ENCODE peak calls at places on chromosomes 7 and 10, in six cellular contexts. One of them, this sample, is unnamed.

GRCh38 chr7:139535252-139535651 is 11.8 kb downstream of the CLEC2L start:
- DNase-seq in left ventricle myocardium inferior: no peak
- DNase-seq in WERI-Rb-1: no peak
- DNase-seq in prostate gland: no peak
- DNase-seq in Calu3: no peak
- DNase-seq in fibroblast of pulmonary artery: no peak
- DNase-seq in this sample: no peak

GRCh38 chr10:26215923-26216576 is 524 bp upstream of the GAD2 start:
- DNase-seq in left ventricle myocardium inferior: no peak
- DNase-seq in WERI-Rb-1: peak
- DNase-seq in prostate gland: no peak
- DNase-seq in Calu3: peak
- DNase-seq in fibroblast of pulmonary artery: peak
- DNase-seq in this sample: no peak

GRCh38 chr10:70357447-70358035 is 24.9 kb downstream of the LRRC20 start:
- DNase-seq in prostate gland: no peak
- DNase-seq in Calu3: no peak
- DNase-seq in WERI-Rb-1: no peak
- DNase-seq in fibroblast of pulmonary artery: no peak
- DNase-seq in left ventricle myocardium inferior: no peak
- DNase-seq in this sample: no peak

GRCh38 chr10:84607523-84607922 is 279.1 kb downstream of the CCSER2 start:
- DNase-seq in left ventricle myocardium inferior: no peak
- DNase-seq in WERI-Rb-1: no peak
- DNase-seq in prostate gland: no peak
- DNase-seq in Calu3: no peak
- DNase-seq in fibroblast of pulmonary artery: no peak
- DNase-seq in this sample: no peak

GRCh38 chr10:44952779-44953231 is 6.8 kb upstream of the RASSF4 start:
- DNase-seq in fibroblast of pulmonary artery: no peak
- DNase-seq in prostate gland: no peak
- DNase-seq in left ventricle myocardium inferior: no peak
- DNase-seq in WERI-Rb-1: no peak
- DNase-seq in Calu3: no peak
- DNase-seq in this sample: peak

GRCh38 chr7:142711722-142712616 is 37.3 kb upstream of the PRSS1 start:
- DNase-seq in Calu3: peak
- DNase-seq in WERI-Rb-1: peak
- DNase-seq in left ventricle myocardium inferior: no peak
- DNase-seq in fibroblast of pulmonary artery: peak
- DNase-seq in prostate gland: no peak
- DNase-seq in this sample: no peak

GRCh38 chr7:20310963-20311742 is 19.5 kb upstream of the ITGB8 start:
- DNase-seq in fibroblast of pulmonary artery: peak
- DNase-seq in WERI-Rb-1: no peak
- DNase-seq in Calu3: peak
- DNase-seq in prostate gland: no peak
- DNase-seq in left ventricle myocardium inferior: no peak
- DNase-seq in this sample: no peak

GRCh38 chr7:93968911-93969620 is 35.1 kb downstream of the BET1 start:
- DNase-seq in WERI-Rb-1: no peak
- DNase-seq in Calu3: no peak
- DNase-seq in fibroblast of pulmonary artery: no peak
- DNase-seq in prostate gland: no peak
- DNase-seq in left ventricle myocardium inferior: no peak
- DNase-seq in this sample: no peak

GRCh38 chr7:81470084-81470723 is 299.6 kb downstream of the HGF start:
- DNase-seq in left ventricle myocardium inferior: peak
- DNase-seq in prostate gland: peak
- DNase-seq in fibroblast of pulmonary artery: peak
- DNase-seq in WERI-Rb-1: peak
- DNase-seq in Calu3: peak
- DNase-seq in this sample: peak

GRCh38 chr10:6224781-6225180 is 22.0 kb downstream of the PFKFB3 start:
- DNase-seq in WERI-Rb-1: no peak
- DNase-seq in Calu3: no peak
- DNase-seq in left ventricle myocardium inferior: no peak
- DNase-seq in fibroblast of pulmonary artery: no peak
- DNase-seq in prostate gland: no peak
- DNase-seq in this sample: no peak

GRCh38 chr7:159031750-159032149 is 112.9 kb downstream of the VIPR2 start:
- DNase-seq in WERI-Rb-1: no peak
- DNase-seq in left ventricle myocardium inferior: no peak
- DNase-seq in Calu3: no peak
- DNase-seq in fibroblast of pulmonary artery: no peak
- DNase-seq in prostate gland: no peak
- DNase-seq in this sample: no peak

GRCh38 chr10:79054203-79055099 is 14.3 kb upstream of the ZMIZ1 start:
- DNase-seq in WERI-Rb-1: no peak
- DNase-seq in prostate gland: peak
- DNase-seq in left ventricle myocardium inferior: peak
- DNase-seq in Calu3: no peak
- DNase-seq in fibroblast of pulmonary artery: no peak
- DNase-seq in this sample: peak

GRCh38 chr10:5343092-5343491 is 21.7 kb upstream of the UCN3 start:
- DNase-seq in left ventricle myocardium inferior: no peak
- DNase-seq in Calu3: no peak
- DNase-seq in WERI-Rb-1: no peak
- DNase-seq in prostate gland: no peak
- DNase-seq in fibroblast of pulmonary artery: no peak
- DNase-seq in this sample: no peak

GRCh38 chr10:43623351-43623750 is 17.1 kb downstream of the ZNF485 start:
- DNase-seq in WERI-Rb-1: no peak
- DNase-seq in fibroblast of pulmonary artery: peak
- DNase-seq in left ventricle myocardium inferior: no peak
- DNase-seq in prostate gland: no peak
- DNase-seq in Calu3: no peak
- DNase-seq in this sample: no peak

GRCh38 chr7:84800846-84801245 is 386.0 kb downstream of the SEMA3D start:
- DNase-seq in fibroblast of pulmonary artery: no peak
- DNase-seq in left ventricle myocardium inferior: no peak
- DNase-seq in Calu3: no peak
- DNase-seq in WERI-Rb-1: no peak
- DNase-seq in prostate gland: no peak
- DNase-seq in this sample: no peak

GRCh38 chr7:139901411-139901810 is 72.3 kb downstream of the TBXAS1 start:
- DNase-seq in left ventricle myocardium inferior: no peak
- DNase-seq in Calu3: no peak
- DNase-seq in prostate gland: no peak
- DNase-seq in fibroblast of pulmonary artery: no peak
- DNase-seq in WERI-Rb-1: no peak
- DNase-seq in this sample: no peak

GRCh38 chr7:1227814-1228534 is 4.7 kb upstream of the UNCX start:
- DNase-seq in Calu3: no peak
- DNase-seq in prostate gland: no peak
- DNase-seq in left ventricle myocardium inferior: no peak
- DNase-seq in fibroblast of pulmonary artery: no peak
- DNase-seq in WERI-Rb-1: no peak
- DNase-seq in this sample: no peak

GRCh38 chr7:128889121-128889520 is 21.4 kb downstream of the KCP start:
- DNase-seq in WERI-Rb-1: no peak
- DNase-seq in prostate gland: no peak
- DNase-seq in Calu3: no peak
- DNase-seq in fibroblast of pulmonary artery: no peak
- DNase-seq in left ventricle myocardium inferior: no peak
- DNase-seq in this sample: no peak

GRCh38 chr10:61819208-61819607 is 82.3 kb upstream of the ARID5B start:
- DNase-seq in WERI-Rb-1: no peak
- DNase-seq in left ventricle myocardium inferior: no peak
- DNase-seq in Calu3: peak
- DNase-seq in prostate gland: no peak
- DNase-seq in fibroblast of pulmonary artery: no peak
- DNase-seq in this sample: no peak

GRCh38 chr10:84191106-84191505 is 3.2 kb upstream of the CDHR1 start:
- DNase-seq in fibroblast of pulmonary artery: no peak
- DNase-seq in WERI-Rb-1: no peak
- DNase-seq in prostate gland: no peak
- DNase-seq in Calu3: no peak
- DNase-seq in left ventricle myocardium inferior: no peak
- DNase-seq in this sample: no peak

GRCh38 chr10:92074126-92074887 is 150.7 kb downstream of the BTAF1 start:
- DNase-seq in Calu3: no peak
- DNase-seq in prostate gland: no peak
- DNase-seq in left ventricle myocardium inferior: no peak
- DNase-seq in WERI-Rb-1: no peak
- DNase-seq in fibroblast of pulmonary artery: peak
- DNase-seq in this sample: no peak

GRCh38 chr7:45881759-45882464 is 6.4 kb upstream of the IGFBP1 start:
- DNase-seq in left ventricle myocardium inferior: no peak
- DNase-seq in prostate gland: no peak
- DNase-seq in WERI-Rb-1: no peak
- DNase-seq in Calu3: no peak
- DNase-seq in fibroblast of pulmonary artery: peak
- DNase-seq in this sample: no peak

GRCh38 chr10:117884088-117884487 is 162.7 kb downstream of the RAB11FIP2 start:
- DNase-seq in left ventricle myocardium inferior: no peak
- DNase-seq in prostate gland: no peak
- DNase-seq in WERI-Rb-1: no peak
- DNase-seq in fibroblast of pulmonary artery: no peak
- DNase-seq in Calu3: no peak
- DNase-seq in this sample: no peak

GRCh38 chr10:81414038-81414437 is 461.0 kb upstream of the NRG3 start:
- DNase-seq in left ventricle myocardium inferior: no peak
- DNase-seq in prostate gland: no peak
- DNase-seq in WERI-Rb-1: peak
- DNase-seq in fibroblast of pulmonary artery: no peak
- DNase-seq in Calu3: peak
- DNase-seq in this sample: peak

GRCh38 chr7:108650487-108650886 is 80.8 kb downstream of the DNAJB9 start:
- DNase-seq in WERI-Rb-1: no peak
- DNase-seq in prostate gland: no peak
- DNase-seq in fibroblast of pulmonary artery: peak
- DNase-seq in left ventricle myocardium inferior: no peak
- DNase-seq in Calu3: no peak
- DNase-seq in this sample: no peak

GRCh38 chr7:68529221-68529620 is 1069.1 kb upstream of the AUTS2 start:
- DNase-seq in Calu3: no peak
- DNase-seq in prostate gland: no peak
- DNase-seq in fibroblast of pulmonary artery: peak
- DNase-seq in WERI-Rb-1: no peak
- DNase-seq in left ventricle myocardium inferior: no peak
- DNase-seq in this sample: no peak

GRCh38 chr10:94850766-94851165 is 87.7 kb upstream of the CYP2C9 start:
- DNase-seq in Calu3: no peak
- DNase-seq in left ventricle myocardium inferior: no peak
- DNase-seq in fibroblast of pulmonary artery: no peak
- DNase-seq in WERI-Rb-1: no peak
- DNase-seq in prostate gland: no peak
- DNase-seq in this sample: no peak

GRCh38 chr7:150728011-150728410 is 9.2 kb upstream of the GIMAP5 start:
- DNase-seq in left ventricle myocardium inferior: no peak
- DNase-seq in Calu3: no peak
- DNase-seq in WERI-Rb-1: no peak
- DNase-seq in fibroblast of pulmonary artery: no peak
- DNase-seq in prostate gland: no peak
- DNase-seq in this sample: no peak

GRCh38 chr7:129144095-129144833 is at the start of gene TSPAN33:
- DNase-seq in Calu3: peak
- DNase-seq in fibroblast of pulmonary artery: peak
- DNase-seq in prostate gland: peak
- DNase-seq in left ventricle myocardium inferior: peak
- DNase-seq in WERI-Rb-1: peak
- DNase-seq in this sample: peak

GRCh38 chr7:49030221-49030620 is 105.9 kb downstream of the CDC14C start:
- DNase-seq in left ventricle myocardium inferior: no peak
- DNase-seq in prostate gland: no peak
- DNase-seq in Calu3: no peak
- DNase-seq in fibroblast of pulmonary artery: no peak
- DNase-seq in WERI-Rb-1: no peak
- DNase-seq in this sample: no peak

GRCh38 chr7:25725483-25725882 is 426.5 kb upstream of the NFE2L3 start:
- DNase-seq in WERI-Rb-1: no peak
- DNase-seq in prostate gland: no peak
- DNase-seq in Calu3: no peak
- DNase-seq in fibroblast of pulmonary artery: no peak
- DNase-seq in left ventricle myocardium inferior: no peak
- DNase-seq in this sample: no peak

GRCh38 chr10:125977206-125977605 is 80.8 kb downstream of the FANK1 start:
- DNase-seq in left ventricle myocardium inferior: no peak
- DNase-seq in fibroblast of pulmonary artery: no peak
- DNase-seq in Calu3: no peak
- DNase-seq in prostate gland: no peak
- DNase-seq in WERI-Rb-1: no peak
- DNase-seq in this sample: no peak
- TF ChIP-seq CTCF in left ventricle myocardium inferior: no peak
- TF ChIP-seq CTCF in fibroblast of pulmonary artery: peak
- TF ChIP-seq CTCF in Calu3: no peak
- TF ChIP-seq CTCF in prostate gland: no peak
- TF ChIP-seq CTCF in WERI-Rb-1: peak
- TF ChIP-seq CTCF in this sample: no peak

GRCh38 chr10:103781329-103782061 is 73.9 kb downstream of the SH3PXD2A start:
- DNase-seq in Calu3: no peak
- DNase-seq in WERI-Rb-1: peak
- DNase-seq in fibroblast of pulmonary artery: peak
- DNase-seq in left ventricle myocardium inferior: no peak
- DNase-seq in prostate gland: no peak
- DNase-seq in this sample: no peak
- TF ChIP-seq CTCF in Calu3: no peak
- TF ChIP-seq CTCF in WERI-Rb-1: peak
- TF ChIP-seq CTCF in fibroblast of pulmonary artery: peak
- TF ChIP-seq CTCF in left ventricle myocardium inferior: peak
- TF ChIP-seq CTCF in prostate gland: no peak
- TF ChIP-seq CTCF in this sample: peak

DNA sequence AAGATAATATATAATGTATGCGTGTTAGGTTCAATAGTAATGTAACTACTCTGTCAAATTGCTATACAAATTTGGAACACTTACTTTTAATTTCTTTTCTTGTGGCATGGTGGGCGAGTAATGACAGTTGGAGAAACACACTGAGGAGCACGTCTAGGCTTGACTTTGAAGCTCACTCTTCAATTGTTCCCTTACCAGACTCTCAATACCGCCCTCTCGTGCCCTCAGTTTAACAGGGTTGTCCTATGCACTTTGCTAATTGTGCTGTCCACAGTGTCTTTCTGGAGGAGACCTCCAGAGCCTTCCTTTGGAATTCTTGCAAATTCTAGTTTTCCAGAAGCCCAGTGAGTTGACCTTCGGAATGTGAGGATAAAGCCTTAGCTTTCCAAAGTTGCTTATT is 107.2 kb upstream of the RELN start:
- DNase-seq in fibroblast of pulmonary artery: peak
- DNase-seq in Calu3: peak
- DNase-seq in prostate gland: peak
- DNase-seq in WERI-Rb-1: peak
- DNase-seq in left ventricle myocardium inferior: no peak
- DNase-seq in this sample: peak
- TF ChIP-seq CTCF in fibroblast of pulmonary artery: peak
- TF ChIP-seq CTCF in Calu3: no peak
- TF ChIP-seq CTCF in prostate gland: no peak
- TF ChIP-seq CTCF in WERI-Rb-1: no peak
- TF ChIP-seq CTCF in left ventricle myocardium inferior: no peak
- TF ChIP-seq CTCF in this sample: no peak

DNA sequence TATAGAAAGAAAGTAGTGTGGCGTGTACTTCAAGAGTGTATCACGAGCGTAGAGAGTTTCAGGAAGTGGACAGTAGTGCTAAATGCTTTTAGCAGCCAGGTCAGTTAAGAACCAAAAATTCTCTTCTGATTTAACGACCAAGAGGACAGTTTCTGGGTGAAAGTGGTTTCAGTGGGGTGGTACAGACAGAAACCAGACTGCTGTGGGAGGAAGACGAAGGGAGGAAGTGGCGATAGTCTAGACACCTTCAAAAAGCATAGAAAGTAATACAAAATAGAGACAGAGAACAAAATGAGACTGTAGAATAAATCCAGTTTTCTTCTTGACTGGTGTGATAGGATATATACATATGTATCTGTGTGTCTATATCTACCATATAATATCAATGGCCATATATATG is 93.5 kb downstream of the MBL2 start:
- DNase-seq in left ventricle myocardium inferior: no peak
- DNase-seq in Calu3: no peak
- DNase-seq in fibroblast of pulmonary artery: no peak
- DNase-seq in prostate gland: no peak
- DNase-seq in WERI-Rb-1: no peak
- DNase-seq in this sample: no peak
- TF ChIP-seq CTCF in left ventricle myocardium inferior: no peak
- TF ChIP-seq CTCF in Calu3: no peak
- TF ChIP-seq CTCF in fibroblast of pulmonary artery: no peak
- TF ChIP-seq CTCF in prostate gland: no peak
- TF ChIP-seq CTCF in WERI-Rb-1: no peak
- TF ChIP-seq CTCF in this sample: no peak

This sample was measured in Caco-2.